ENCODE peak calls at places on chromosomes 16 and 17, in four cellular contexts. One of them, this sample, is unnamed.
A peak's percentile ranks its signal among the peaks of the same experiment; 100 is the strongest.

GRCh38 chr16:56930516-56931252 is 1.3 kb upstream of the HERPUD1 start:
- DNase-seq in prostate gland: no peak
- DNase-seq in Peyer's patch: no peak
- DNase-seq in fibroblast of lung: peak; percentile 90
- DNase-seq in this sample: peak; percentile 42

GRCh38 chr17:1031711-1032110 is 34.8 kb downstream of the TIMM22 start:
- DNase-seq in Peyer's patch: no peak
- DNase-seq in prostate gland: peak; percentile 35
- DNase-seq in fibroblast of lung: peak; percentile 68
- DNase-seq in this sample: peak; percentile 34

GRCh38 chr16:57297856-57298255 is 13.4 kb upstream of the PLLP start:
- DNase-seq in fibroblast of lung: no peak
- DNase-seq in prostate gland: no peak
- DNase-seq in Peyer's patch: peak; percentile 64
- DNase-seq in this sample: no peak

GRCh38 chr17:65039349-65039988 is 17.1 kb downstream of the GNA13 start:
- DNase-seq in prostate gland: no peak
- DNase-seq in fibroblast of lung: no peak
- DNase-seq in Peyer's patch: peak; percentile 74
- DNase-seq in this sample: no peak

GRCh38 chr16:56281256-56281805 is 90.0 kb downstream of the GNAO1 start:
- DNase-seq in Peyer's patch: no peak
- DNase-seq in prostate gland: no peak
- DNase-seq in fibroblast of lung: no peak
- DNase-seq in this sample: no peak

GRCh38 chr16:57826706-57827625 is 24.7 kb upstream of the KIFC3 start:
- DNase-seq in prostate gland: no peak
- DNase-seq in Peyer's patch: peak; percentile 71
- DNase-seq in fibroblast of lung: no peak
- DNase-seq in this sample: no peak

GRCh38 chr17:61715348-61715747 is 124.3 kb upstream of the NACA2 start:
- DNase-seq in prostate gland: no peak
- DNase-seq in Peyer's patch: no peak
- DNase-seq in fibroblast of lung: no peak
- DNase-seq in this sample: no peak

GRCh38 chr17:55527520-55528118 is 16.4 kb upstream of the SMIM36 start:
- DNase-seq in fibroblast of lung: peak; percentile 83
- DNase-seq in Peyer's patch: no peak
- DNase-seq in prostate gland: peak; percentile 6
- DNase-seq in this sample: no peak

GRCh38 chr17:53142890-53143289 is 679.8 kb upstream of the KIF2B start:
- DNase-seq in prostate gland: no peak
- DNase-seq in fibroblast of lung: peak; percentile 1
- DNase-seq in Peyer's patch: no peak
- DNase-seq in this sample: no peak

GRCh38 chr17:74852237-74853047 is 7.2 kb downstream of the GRIN2C start:
- DNase-seq in Peyer's patch: peak; percentile 62
- DNase-seq in prostate gland: no peak
- DNase-seq in fibroblast of lung: no peak
- DNase-seq in this sample: peak; percentile 27

GRCh38 chr17:82863646-82863940 is 23.8 kb upstream of the ZNF750 start:
- DNase-seq in fibroblast of lung: no peak
- DNase-seq in Peyer's patch: no peak
- DNase-seq in prostate gland: no peak
- DNase-seq in this sample: no peak

GRCh38 chr16:80583466-80583865 is 42.7 kb downstream of the DYNLRB2 start:
- DNase-seq in fibroblast of lung: peak; percentile 34
- DNase-seq in prostate gland: no peak
- DNase-seq in Peyer's patch: no peak
- DNase-seq in this sample: no peak

GRCh38 chr16:10180771-10181163 is 1.5 kb downstream of the GRIN2A start:
- DNase-seq in Peyer's patch: no peak
- DNase-seq in prostate gland: no peak
- DNase-seq in fibroblast of lung: no peak
- DNase-seq in this sample: no peak

GRCh38 chr17:41521574-41522261 is 3.0 kb upstream of the KRT15 start:
- DNase-seq in Peyer's patch: peak; percentile 88
- DNase-seq in prostate gland: no peak
- DNase-seq in fibroblast of lung: peak; percentile 56
- DNase-seq in this sample: peak; percentile 88

DNA sequence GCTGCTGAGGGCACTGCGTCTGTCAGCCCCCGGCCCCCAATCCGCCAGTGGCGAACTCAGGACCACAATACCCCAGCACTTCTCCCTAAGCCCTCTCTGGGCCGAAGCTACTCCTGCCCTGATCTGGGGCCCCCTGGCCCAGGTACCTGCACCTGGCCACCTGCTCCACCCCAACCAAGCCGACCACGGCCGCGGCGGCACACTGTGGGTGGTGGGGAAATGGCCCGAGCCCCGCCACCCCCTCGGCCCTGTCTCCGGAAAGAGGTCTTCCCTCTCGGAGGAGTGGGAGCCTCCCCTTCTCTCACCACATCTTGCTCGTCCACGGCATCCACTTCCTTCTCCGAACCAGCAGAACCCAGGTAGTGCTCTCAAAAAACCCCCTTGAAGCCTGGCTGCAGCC is 3.4 kb upstream of the FBRS start:
- DNase-seq in Peyer's patch: no peak
- DNase-seq in fibroblast of lung: no peak
- DNase-seq in prostate gland: no peak
- DNase-seq in this sample: no peak
- H3K4me1 ChIP-seq in Peyer's patch: peaks cover 13% of the 10 kb centered on the region
- H3K4me1 ChIP-seq in fibroblast of lung: peaks cover 12% of the 10 kb centered on the region
- H3K4me1 ChIP-seq in prostate gland: peaks cover 9% of the 10 kb centered on the region
- H3K4me1 ChIP-seq in this sample: peaks cover 25% of the 10 kb centered on the region

DNA sequence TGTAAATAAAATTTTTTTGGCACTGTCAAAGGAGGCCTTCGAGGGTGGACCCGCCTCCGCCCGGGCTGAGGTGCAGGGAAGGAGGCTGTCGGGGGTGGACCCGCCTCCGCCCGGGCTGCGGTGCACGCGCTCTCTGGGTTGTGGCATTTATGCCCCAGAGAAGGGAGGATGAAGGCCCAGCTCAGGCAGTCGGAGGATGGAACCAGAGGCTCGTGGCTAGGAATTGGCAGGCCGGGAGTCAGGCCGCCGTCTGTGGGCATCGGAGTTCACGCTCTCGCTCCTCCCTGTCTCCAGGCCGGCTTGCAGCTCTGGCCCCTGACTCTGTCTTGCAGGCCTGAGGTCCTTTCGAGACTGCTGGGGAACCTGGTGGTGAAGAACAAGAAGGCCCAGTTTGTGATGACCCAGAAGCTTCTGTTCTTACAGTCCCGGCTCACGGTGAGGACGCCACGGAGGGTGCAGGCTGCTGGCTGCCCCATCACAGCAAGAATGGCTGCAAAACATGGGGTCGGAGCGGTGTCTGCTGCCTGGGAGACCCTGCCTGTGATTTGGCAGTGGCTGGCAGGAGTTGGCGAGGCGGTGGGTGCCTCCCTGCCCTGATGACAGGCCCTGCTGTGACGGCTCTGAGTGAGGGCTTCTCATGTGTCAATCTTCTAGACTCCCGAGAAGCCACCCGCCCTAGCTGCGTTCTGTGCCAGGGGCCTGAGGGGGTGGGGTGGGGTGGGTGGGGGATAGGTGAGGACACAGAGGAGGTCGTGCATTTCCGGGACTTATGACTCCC is 5.9 kb downstream of the TELO2 start:
- DNase-seq in Peyer's patch: no peak
- DNase-seq in prostate gland: no peak
- DNase-seq in fibroblast of lung: no peak
- DNase-seq in this sample: no peak
- H3K36me3 ChIP-seq in Peyer's patch: no peaks in the 10 kb centered on the region
- H3K36me3 ChIP-seq in prostate gland: peaks cover 27% of the 10 kb centered on the region
- H3K36me3 ChIP-seq in fibroblast of lung: peaks cover 29% of the 10 kb centered on the region
- H3K36me3 ChIP-seq in this sample: peaks cover 6% of the 10 kb centered on the region

GRCh38 chr16:23712976-23713375 is at the start of gene ERN2:
- DNase-seq in prostate gland: no peak
- DNase-seq in Peyer's patch: peak; percentile 66
- DNase-seq in fibroblast of lung: no peak
- DNase-seq in this sample: peak; percentile 85
- H3K4me3 ChIP-seq in prostate gland: no peak within 1 kb of the TSS
- H3K4me3 ChIP-seq in Peyer's patch: peak within 1 kb of the TSS; percentile 22
- H3K4me3 ChIP-seq in fibroblast of lung: no peak within 1 kb of the TSS
- H3K4me3 ChIP-seq in this sample: peak within 1 kb of the TSS; percentile 53

GRCh38 chr16:86932130-86932982 is 354.0 kb downstream of the FOXL1 start:
- DNase-seq in prostate gland: no peak
- DNase-seq in fibroblast of lung: no peak
- DNase-seq in Peyer's patch: no peak
- DNase-seq in this sample: no peak

GRCh38 chr16:86930663-86931062 is 352.3 kb downstream of the FOXL1 start:
- DNase-seq in prostate gland: no peak
- DNase-seq in Peyer's patch: no peak
- DNase-seq in fibroblast of lung: no peak
- DNase-seq in this sample: no peak

GRCh38 chr16:86930001-86930400 is 351.7 kb downstream of the FOXL1 start:
- DNase-seq in Peyer's patch: no peak
- DNase-seq in prostate gland: no peak
- DNase-seq in fibroblast of lung: peak; percentile 12
- DNase-seq in this sample: no peak

GRCh38 chr16:86929149-86929871 is 351.0 kb downstream of the FOXL1 start:
- DNase-seq in fibroblast of lung: peak; percentile 68
- DNase-seq in Peyer's patch: no peak
- DNase-seq in prostate gland: no peak
- DNase-seq in this sample: no peak

GRCh38 chr16:86931410-86931941 is 353.1 kb downstream of the FOXL1 start:
- DNase-seq in prostate gland: no peak
- DNase-seq in Peyer's patch: no peak
- DNase-seq in fibroblast of lung: peak; percentile 74
- DNase-seq in this sample: no peak
- H3K4me1 ChIP-seq in prostate gland: no peaks in the 10 kb centered on the region
- H3K4me1 ChIP-seq in Peyer's patch: no peaks in the 10 kb centered on the region
- H3K4me1 ChIP-seq in fibroblast of lung: peaks cover 17% of the 10 kb centered on the region
- H3K4me1 ChIP-seq in this sample: peaks cover 3% of the 10 kb centered on the region